ENCODE peak calls at places on chromosomes 6 and 20, in seven cellular contexts. S, E, X, O, J, R and T are unnamed samples. For H3K36me3, the result is how much of the 10 kb centered on the place peaks cover.

GRCh38 chr6:54070025-54070424 is 41.2 kb upstream of the MLIP start:
- DNase-seq in S (no peak), E (peak), X (no peak), O (no peak), J (no peak), R (no peak), T (no peak)

GRCh38 chr6:83216806-83217205 is 23.6 kb downstream of the RWDD2A start:
- DNase-seq in S (no peak), E (no peak), X (no peak), O (no peak), J (no peak), R (no peak), T (no peak)

GRCh38 chr6:17349437-17349836 is 44.0 kb upstream of the CAP2 start:
- DNase-seq in S (no peak), E (no peak), X (no peak), O (no peak), J (no peak), R (no peak), T (peak)

GRCh38 chr20:7497985-7498384 is 442.3 kb downstream of the HAO1 start:
- DNase-seq in S (no peak), E (peak), X (no peak), O (no peak), J (no peak), R (no peak), T (peak)

GRCh38 chr20:15032352-15032622 is 694.9 kb upstream of the FLRT3 start:
- DNase-seq in S (no peak), E (no peak), X (no peak), O (no peak), J (no peak), R (no peak), T (no peak)

GRCh38 chr6:155040946-155041345 is 45.8 kb downstream of the TIAM2 start:
- DNase-seq in S (no peak), E (no peak), X (no peak), O (no peak), J (no peak), R (no peak), T (no peak)

GRCh38 chr6:109486068-109486467 is 3.0 kb upstream of the ZBTB24 start:
- DNase-seq in S (no peak), E (no peak), X (no peak), O (no peak), J (no peak), R (no peak), T (peak)

GRCh38 chr6:54291738-54292137 is 16.5 kb upstream of the TINAG start:
- DNase-seq in S (no peak), E (peak), X (no peak), O (no peak), J (no peak), R (no peak), T (peak)

GRCh38 chr6:57177545-57178225 is 5.6 kb downstream of the BAG2 start:
- DNase-seq in S (peak), E (no peak), X (peak), O (no peak), J (no peak), R (no peak), T (no peak)

GRCh38 chr6:84553527-84553926 is 210.9 kb downstream of the TBX18 start:
- DNase-seq in S (no peak), E (no peak), X (no peak), O (no peak), J (no peak), R (no peak), T (no peak)

GRCh38 chr6:25056130-25056529 is 120.4 kb upstream of the RIPOR2 start:
- DNase-seq in S (no peak), E (no peak), X (no peak), O (no peak), J (peak), R (no peak), T (no peak)

GRCh38 chr6:13261464-13261994 is 66.8 kb downstream of the TBC1D7 start:
- DNase-seq in S (no peak), E (no peak), X (no peak), O (no peak), J (no peak), R (no peak), T (no peak)

DNA sequence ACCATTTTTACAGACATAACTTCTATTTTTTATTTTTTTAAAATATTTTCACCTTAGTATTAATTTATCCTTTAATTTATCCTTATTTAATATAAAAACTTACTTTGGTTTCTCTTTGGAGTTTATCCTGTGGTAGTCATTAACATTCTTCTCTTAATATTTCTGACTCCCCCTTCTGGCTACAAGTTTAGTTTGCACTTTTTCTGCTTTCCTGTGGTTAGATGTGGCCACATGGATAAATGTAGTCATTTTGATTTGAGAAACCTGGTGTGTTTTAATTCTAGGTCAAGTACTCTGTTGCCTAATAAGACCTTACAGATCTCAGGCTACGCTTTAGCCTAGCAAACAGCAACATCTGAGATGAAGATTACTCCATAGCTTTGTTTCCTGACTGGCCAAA is 1187.5 kb downstream of the HACE1 start:
- DNase-seq in S (no peak), E (no peak), X (no peak), O (no peak), J (no peak), R (no peak), T (peak)
- TF ChIP-seq CTCF in S (no peak), E (no peak), X (no peak), O (no peak), J (no peak), R (no peak), T (no peak)

GRCh38 chr6:150887978-150888563 is 22.6 kb downstream of the MTHFD1L start:
- DNase-seq in S (no peak), E (no peak), X (no peak), O (no peak), J (no peak), R (no peak), T (no peak)

GRCh38 chr6:150886155-150886554 is 20.7 kb downstream of the MTHFD1L start:
- DNase-seq in S (no peak), E (no peak), X (no peak), O (no peak), J (no peak), R (no peak), T (no peak)

GRCh38 chr6:150891886-150892485 is 26.5 kb downstream of the MTHFD1L start:
- DNase-seq in S (peak), E (peak), X (peak), O (peak), J (no peak), R (peak), T (peak)

GRCh38 chr6:150894191-150894744 is 28.8 kb downstream of the MTHFD1L start:
- DNase-seq in S (no peak), E (no peak), X (no peak), O (no peak), J (no peak), R (no peak), T (no peak)

GRCh38 chr6:150890346-150890745 is 24.8 kb downstream of the MTHFD1L start:
- DNase-seq in S (no peak), E (no peak), X (no peak), O (no peak), J (no peak), R (no peak), T (no peak)
- H3K36me3 ChIP-seq in S (under half), E (under half), X (under half), O (under half), J (under half), R (under half), T (under half)

GRCh38 chr20:57078101-57078500 is 188.3 kb downstream of the BMP7 start:
- DNase-seq in S (no peak), E (no peak), X (no peak), O (no peak), J (no peak), R (no peak), T (no peak)

GRCh38 chr20:57079016-57080005 is 187.1 kb downstream of the BMP7 start:
- DNase-seq in S (no peak), E (no peak), X (no peak), O (no peak), J (no peak), R (no peak), T (no peak)

GRCh38 chr20:57082546-57082945 is 183.9 kb downstream of the BMP7 start:
- DNase-seq in S (no peak), E (no peak), X (no peak), O (no peak), J (no peak), R (peak), T (no peak)

GRCh38 chr20:57083072-57083471 is 183.4 kb downstream of the BMP7 start:
- DNase-seq in S (no peak), E (no peak), X (no peak), O (no peak), J (no peak), R (peak), T (no peak)

GRCh38 chr20:57080796-57081195 is 185.6 kb downstream of the BMP7 start:
- DNase-seq in S (no peak), E (no peak), X (no peak), O (no peak), J (no peak), R (peak), T (no peak)
- TF ChIP-seq CTCF in S (no peak), E (no peak), X (no peak), O (no peak), J (no peak), R (no peak), T (no peak)

DNA sequence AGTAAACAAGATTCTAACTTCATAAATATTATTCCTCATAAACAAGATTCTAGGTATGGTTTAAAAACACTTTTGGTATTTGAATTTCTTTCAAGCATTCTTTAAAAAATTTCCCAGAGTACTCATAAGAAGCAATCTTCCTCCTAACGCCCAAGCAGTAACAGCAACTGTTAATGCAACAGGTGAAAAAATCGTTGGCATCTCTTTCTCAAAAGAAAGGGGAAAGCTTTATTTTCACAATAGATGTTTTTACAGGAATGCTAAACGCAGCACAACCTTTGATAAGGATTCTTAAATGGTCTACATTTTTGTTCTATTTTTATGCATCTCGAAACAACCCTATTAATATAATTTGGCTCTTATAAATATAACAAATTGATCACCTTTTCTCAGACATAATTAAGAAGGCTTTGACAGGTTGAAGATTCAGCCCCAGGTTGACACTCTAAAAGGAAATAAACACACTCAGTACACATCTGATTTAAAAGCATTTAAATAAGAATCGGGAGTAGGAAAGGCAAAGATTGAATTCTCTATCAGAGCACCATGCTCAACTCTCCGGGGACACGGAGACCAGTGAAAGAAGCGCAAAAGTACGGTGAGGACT is 632 bp downstream of the AHI1 start:
- DNase-seq in S (no peak), E (no peak), X (no peak), O (no peak), J (no peak), R (no peak), T (peak)
- H3K36me3 ChIP-seq in S (under half), E (under half), X (under half), O (under half), J (under half), R (under half), T (under half)

GRCh38 chr6:71482742-71483141 is 194.1 kb downstream of the OGFRL1 start:
- DNase-seq in S (no peak), E (peak), X (no peak), O (no peak), J (no peak), R (no peak), T (peak)
- TF ChIP-seq CTCF in S (peak), E (no peak), X (peak), O (no peak), J (peak), R (no peak), T (no peak)

DNA sequence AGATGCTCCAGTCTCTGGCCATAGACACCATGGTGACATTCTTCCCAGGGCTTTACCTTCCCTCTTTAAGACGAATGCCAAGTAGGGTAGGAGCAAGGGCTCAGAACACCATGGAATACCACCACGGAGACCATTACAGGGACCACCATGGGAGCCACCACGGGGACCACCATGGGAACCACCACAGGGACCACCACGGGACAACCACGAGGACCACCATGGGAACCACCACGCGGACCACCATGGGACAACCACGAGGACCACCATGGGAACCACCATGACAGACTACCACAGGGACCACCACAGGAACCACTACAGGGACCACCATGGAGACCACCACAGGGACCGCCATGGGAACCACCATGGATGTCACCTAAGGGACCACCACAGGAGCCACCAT is 66.9 kb upstream of the MPC1 start:
- DNase-seq in S (no peak), E (no peak), X (no peak), O (no peak), J (no peak), R (no peak), T (no peak)
- H3K36me3 ChIP-seq in S (half or more), E (under half), X (under half), O (under half), J (half or more), R (under half), T (under half)

DNA sequence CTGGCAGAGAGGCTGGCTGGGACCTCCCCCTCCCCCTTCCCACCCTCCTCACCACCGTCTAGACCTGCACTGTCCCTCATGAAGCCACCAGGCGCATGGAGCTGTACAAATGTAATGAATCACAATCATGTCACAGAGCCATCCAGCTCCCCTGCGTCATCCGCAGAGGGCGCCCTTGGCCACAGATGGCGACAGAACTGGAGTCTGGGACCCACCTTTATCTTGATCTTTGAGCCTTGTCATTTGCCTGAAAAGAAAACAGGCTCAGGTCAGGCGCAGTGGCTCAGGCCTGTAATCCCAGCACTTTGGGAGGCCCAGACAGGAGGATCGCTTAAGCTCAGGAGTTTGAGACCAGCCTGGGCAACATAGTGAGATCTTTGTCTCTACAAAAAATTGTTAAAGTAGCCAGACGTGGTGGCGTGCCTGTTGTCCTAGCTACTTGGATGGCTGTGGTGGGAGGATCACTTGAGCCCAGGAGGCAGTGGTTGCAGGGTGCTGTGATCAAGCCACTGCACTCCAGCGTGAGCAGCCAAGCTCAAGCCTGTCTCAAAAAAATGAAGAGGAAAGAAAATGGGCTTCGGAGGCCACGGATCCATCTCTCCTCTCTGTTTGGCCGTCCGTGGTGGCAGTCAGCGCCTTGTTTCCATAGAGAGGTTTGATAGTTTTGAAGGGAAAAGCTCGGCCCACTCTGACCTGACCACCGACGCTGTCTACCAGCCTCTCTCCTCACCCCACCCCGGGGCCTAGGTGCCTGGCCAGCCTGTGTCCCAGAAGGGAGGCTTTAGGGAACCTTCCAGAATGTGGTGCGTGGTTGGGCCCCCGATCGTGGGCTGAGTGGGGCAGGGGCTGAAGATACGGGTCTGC is 6.2 kb downstream of the COL9A3 start:
- DNase-seq in S (no peak), E (no peak), X (no peak), O (no peak), J (no peak), R (no peak), T (peak)
- TF ChIP-seq CTCF in S (no peak), E (peak), X (no peak), O (no peak), J (no peak), R (no peak), T (peak)